ENCODE peak calls at places on chromosome 1, in five cellular contexts. G, B, Q, A and O are unnamed samples.

GRCh38 chr1:61142726-61143500 is 60.6 kb downstream of the NFIA start:
- DNase-seq in G (no peak), B (no peak), Q (no peak), A (no peak), O (no peak)

GRCh38 chr1:110011527-110012041 is 22.8 kb upstream of the STRIP1 start:
- DNase-seq in G (peak), B (no peak), Q (peak), A (no peak), O (peak)

GRCh38 chr1:32817815-32818786 is 648 bp downstream of the S100PBP start:
- DNase-seq in G (peak), B (peak), Q (peak), A (peak), O (peak)

GRCh38 chr1:90973897-90974798 is 47.7 kb downstream of the ZNF644 start:
- DNase-seq in G (peak), B (no peak), Q (no peak), A (no peak), O (no peak)

GRCh38 chr1:36109041-36109679 is 15.9 kb downstream of the COL8A2 start:
- DNase-seq in G (no peak), B (no peak), Q (no peak), A (no peak), O (no peak)

GRCh38 chr1:42913426-42914091 is 45.1 kb downstream of the SLC2A1 start:
- DNase-seq in G (peak), B (no peak), Q (no peak), A (peak), O (peak)

GRCh38 chr1:204075116-204075636 is 2.3 kb downstream of the SOX13 start:
- DNase-seq in G (no peak), B (no peak), Q (no peak), A (no peak), O (peak)

GRCh38 chr1:61120307-61120840 is 38.0 kb downstream of the NFIA start:
- DNase-seq in G (no peak), B (no peak), Q (no peak), A (no peak), O (no peak)

GRCh38 chr1:100861379-100861778 is 33.3 kb downstream of the EXTL2 start:
- DNase-seq in G (no peak), B (no peak), Q (no peak), A (no peak), O (no peak)

GRCh38 chr1:41631971-41632370 is 147.5 kb upstream of the EDN2 start:
- DNase-seq in G (no peak), B (no peak), Q (no peak), A (no peak), O (no peak)

GRCh38 chr1:36771678-36772284 is 262.5 kb downstream of the GRIK3 start:
- DNase-seq in G (no peak), B (no peak), Q (no peak), A (no peak), O (peak)

GRCh38 chr1:188906921-188907641 is 1570.6 kb downstream of the BRINP3 start:
- DNase-seq in G (no peak), B (no peak), Q (no peak), A (no peak), O (no peak)

GRCh38 chr1:87330201-87330953 is 1.7 kb downstream of the LMO4 start:
- DNase-seq in G (peak), B (no peak), Q (no peak), A (no peak), O (no peak)

GRCh38 chr1:59705849-59706599 is 108.7 kb upstream of the HOOK1 start:
- DNase-seq in G (peak), B (no peak), Q (no peak), A (no peak), O (no peak)

GRCh38 chr1:13546791-13547190 is 33.0 kb upstream of the LRRC38 start:
- DNase-seq in G (no peak), B (no peak), Q (no peak), A (no peak), O (no peak)

GRCh38 chr1:27381976-27382762 is 964 bp downstream of the CD164L2 start:
- DNase-seq in G (no peak), B (no peak), Q (no peak), A (no peak), O (no peak)

GRCh38 chr1:54245501-54245900 is 45.5 kb downstream of the MRPL37 start:
- DNase-seq in G (no peak), B (no peak), Q (peak), A (no peak), O (no peak)

GRCh38 chr1:58006421-58007032 is 540.0 kb downstream of the OMA1 start:
- DNase-seq in G (no peak), B (no peak), Q (no peak), A (no peak), O (no peak)

GRCh38 chr1:18536943-18537342 is 56.2 kb downstream of the KLHDC7A start:
- DNase-seq in G (no peak), B (no peak), Q (no peak), A (no peak), O (no peak)

GRCh38 chr1:109838838-109839240 is 71.8 kb upstream of the CSF1 start:
- DNase-seq in G (no peak), B (peak), Q (no peak), A (no peak), O (no peak)

GRCh38 chr1:186289943-186290560 is 85.0 kb downstream of the TPR start:
- DNase-seq in G (peak), B (no peak), Q (no peak), A (no peak), O (no peak)

GRCh38 chr1:234676103-234676594 is 66.2 kb upstream of the IRF2BP2 start:
- DNase-seq in G (peak), B (peak), Q (peak), A (peak), O (peak)

GRCh38 chr1:209861242-209861641 is 33.5 kb downstream of the UTP25 start:
- DNase-seq in G (no peak), B (no peak), Q (no peak), A (no peak), O (no peak)

DNA sequence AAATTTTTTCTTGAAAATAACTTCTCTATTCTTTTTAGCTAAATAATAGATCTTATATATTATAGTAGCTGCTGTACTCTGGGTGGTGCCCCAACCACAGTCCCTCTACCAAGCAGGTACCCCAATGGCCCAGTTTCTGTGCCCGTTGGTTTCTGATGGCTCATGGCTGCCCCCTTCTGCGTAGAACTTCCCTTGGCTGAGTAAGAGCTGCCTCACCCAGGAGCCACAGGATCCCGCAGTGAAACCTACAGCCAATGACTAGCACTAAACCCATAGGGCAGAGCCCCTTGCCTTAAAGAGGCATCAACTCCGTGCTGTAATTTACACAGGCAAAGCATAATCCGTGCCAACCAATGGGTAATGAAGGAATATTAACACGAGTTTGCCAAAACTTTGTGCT is 247.5 kb downstream of the USH2A start:
- DNase-seq in G (peak), B (no peak), Q (no peak), A (no peak), O (no peak)
- TF ChIP-seq CTCF in G (peak), B (no peak), Q (no peak), A (no peak), O (no peak)

DNA sequence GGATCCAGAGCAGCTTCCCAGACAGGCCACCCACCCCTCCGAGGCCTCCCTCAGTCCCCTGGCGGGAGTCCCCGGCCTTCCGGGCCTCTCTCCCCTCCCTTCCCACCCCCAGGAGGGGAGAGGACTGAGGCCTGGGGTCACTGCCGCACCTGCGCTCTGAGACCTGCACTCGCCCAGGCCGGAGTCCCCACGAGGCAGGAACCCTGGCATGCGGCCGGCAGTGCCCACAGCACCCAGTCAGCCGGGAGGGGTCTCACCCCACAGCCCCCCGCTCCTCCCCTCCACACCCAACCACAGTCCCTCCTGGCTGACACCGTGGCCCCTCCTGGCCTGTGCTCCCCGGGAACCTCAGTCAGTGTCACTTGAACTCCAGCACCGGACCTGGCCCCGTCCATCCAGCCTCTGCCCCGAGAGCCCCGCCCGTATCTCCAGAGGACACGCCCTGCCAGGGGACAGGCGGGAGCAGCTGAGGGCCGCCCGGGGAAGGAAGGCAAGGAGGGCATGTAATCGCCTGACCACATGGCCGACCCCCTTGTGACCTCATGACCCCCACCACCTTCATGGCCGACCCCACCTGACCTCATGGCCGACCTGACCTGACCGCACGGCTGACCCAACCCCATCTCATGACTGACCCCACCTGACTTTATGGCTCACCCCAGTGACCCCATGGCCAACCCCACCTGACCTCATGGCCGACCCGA is 28.7 kb upstream of the TTLL10 start:
- DNase-seq in G (no peak), B (no peak), Q (no peak), A (no peak), O (no peak)
- H3K4me3 ChIP-seq in G (no peak), B (no peak), Q (no peak), A (no peak), O (peak)

GRCh38 chr1:238401138-238401537 is 510.4 kb upstream of the ZP4 start:
- DNase-seq in G (no peak), B (no peak), Q (no peak), A (no peak), O (no peak)

GRCh38 chr1:238404921-238405320 is 514.2 kb upstream of the ZP4 start:
- DNase-seq in G (no peak), B (no peak), Q (no peak), A (no peak), O (no peak)

GRCh38 chr1:238396140-238396539 is 505.4 kb upstream of the ZP4 start:
- DNase-seq in G (no peak), B (no peak), Q (no peak), A (no peak), O (no peak)

GRCh38 chr1:238404506-238404905 is 513.8 kb upstream of the ZP4 start:
- DNase-seq in G (no peak), B (no peak), Q (no peak), A (no peak), O (no peak)

GRCh38 chr1:238399558-238399957 is 508.8 kb upstream of the ZP4 start:
- DNase-seq in G (no peak), B (no peak), Q (no peak), A (no peak), O (no peak)
- TF ChIP-seq CTCF in G (no peak), B (no peak), Q (no peak), A (no peak), O (no peak)

GRCh38 chr1:7749126-7749525 is 22.0 kb upstream of the VAMP3 start:
- DNase-seq in G (no peak), B (no peak), Q (no peak), A (no peak), O (no peak)

GRCh38 chr1:7755448-7755847 is 15.6 kb upstream of the VAMP3 start:
- DNase-seq in G (peak), B (no peak), Q (no peak), A (no peak), O (no peak)

GRCh38 chr1:7751174-7751573 is 19.9 kb upstream of the VAMP3 start:
- DNase-seq in G (no peak), B (no peak), Q (no peak), A (no peak), O (no peak)

GRCh38 chr1:7754234-7754633 is 16.9 kb upstream of the VAMP3 start:
- DNase-seq in G (no peak), B (no peak), Q (no peak), A (no peak), O (no peak)

GRCh38 chr1:7752512-7753417 is 18.3 kb upstream of the VAMP3 start:
- DNase-seq in G (peak), B (peak), Q (peak), A (peak), O (peak)
- H3K4me3 ChIP-seq in G (peak), B (no peak), Q (peak), A (no peak), O (no peak)

DNA sequence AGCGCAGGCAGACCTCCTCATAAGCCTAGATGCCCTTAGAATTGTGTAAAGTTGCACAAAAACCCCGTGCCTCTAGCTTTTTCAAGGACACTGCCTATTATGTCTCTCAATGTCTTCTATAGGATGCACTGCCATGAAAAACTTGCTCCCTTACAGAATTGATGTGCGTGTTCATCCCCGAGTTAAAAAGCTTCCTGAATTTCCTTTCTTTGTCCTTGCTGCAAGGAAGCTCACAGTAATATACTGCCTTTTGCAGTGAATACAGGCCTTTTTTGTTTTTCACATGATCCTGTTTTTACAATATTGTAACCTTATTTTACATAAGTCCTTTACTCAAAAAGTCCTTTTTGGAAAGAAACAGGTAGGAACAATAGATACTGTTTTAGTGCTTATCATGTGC is 193.0 kb downstream of the TTLL7 start:
- DNase-seq in G (no peak), B (no peak), Q (no peak), A (no peak), O (no peak)
- TF ChIP-seq CTCF in G (no peak), B (no peak), Q (no peak), A (no peak), O (no peak)

DNA sequence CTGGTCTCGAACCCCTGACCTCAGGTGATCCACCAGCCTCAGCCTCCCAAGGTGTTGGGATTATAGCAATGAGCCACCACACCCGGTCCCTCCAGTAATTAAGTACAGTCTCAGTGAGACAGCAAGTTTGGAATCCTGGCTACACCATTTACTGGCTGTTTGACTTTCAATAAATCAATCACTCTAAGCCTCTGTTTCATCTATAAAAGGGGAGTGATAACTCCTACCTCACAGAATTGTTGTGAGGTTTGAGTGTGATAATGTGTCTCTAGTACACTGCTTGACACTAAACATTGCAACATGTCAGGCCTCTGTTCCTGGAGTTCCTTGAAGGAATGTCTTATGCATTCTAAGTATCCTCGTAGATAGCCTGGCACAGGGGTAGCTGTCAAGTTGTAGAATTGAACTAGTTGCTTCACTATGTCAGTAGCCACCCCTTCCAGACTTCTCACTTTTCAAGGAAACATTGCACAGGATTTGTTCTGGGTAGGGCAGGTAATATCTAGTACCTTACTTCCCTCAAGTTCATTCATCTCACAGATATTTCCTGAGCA is 12.4 kb downstream of the ENTREP3 start:
- DNase-seq in G (no peak), B (no peak), Q (no peak), A (no peak), O (no peak)
- H3K4me3 ChIP-seq in G (peak), B (no peak), Q (peak), A (no peak), O (no peak)

GRCh38 chr1:160058087-160058486 is 11.9 kb downstream of the KCNJ10 start:
- DNase-seq in G (peak), B (no peak), Q (no peak), A (no peak), O (no peak)
- TF ChIP-seq CTCF in G (peak), B (no peak), Q (peak), A (no peak), O (no peak)

DNA sequence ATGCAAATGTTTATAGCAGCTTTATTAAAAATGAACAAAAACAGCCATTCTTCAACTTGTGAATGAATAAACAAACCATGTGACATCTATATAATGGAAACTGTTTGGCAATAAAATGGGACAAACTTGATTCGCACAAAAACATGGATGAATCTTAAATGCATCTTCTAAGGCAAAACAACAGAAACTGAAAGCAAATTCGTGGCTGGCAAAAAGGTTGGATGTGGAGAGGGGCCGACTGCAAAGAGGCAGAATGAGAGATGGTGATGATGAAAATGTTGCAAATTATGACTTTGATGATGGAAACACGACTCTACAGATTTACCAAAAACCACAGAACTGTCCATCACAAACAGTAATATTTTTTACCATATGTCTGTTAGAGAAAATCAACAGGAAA is 327.0 kb upstream of the NR5A2 start:
- DNase-seq in G (no peak), B (no peak), Q (no peak), A (no peak), O (no peak)
- H3K4me3 ChIP-seq in G (no peak), B (no peak), Q (no peak), A (no peak), O (no peak)